ENCODE peak calls at places on chromosomes 1 and 21, in six cellular contexts. C is IMR-90, G is ovary, A is lower lobe of right lung, H is esophagus squamous epithelium, T is cardiac muscle cell. M is an unnamed sample. For H3K4me1, the result is how much of the 10 kb centered on the place peaks cover.

GRCh38 chr1:207831517-207832327 is 79.2 kb downstream of the CD34 start:
- DNase-seq in G (no peak), H (no peak), C (peak), T (no peak), A (no peak), M (no peak)

GRCh38 chr1:110556471-110556807 is 37.5 kb upstream of the KCNA10 start:
- DNase-seq in A (no peak), H (no peak), C (no peak), G (no peak), T (no peak), M (no peak)

GRCh38 chr1:203271018-203271743 is 34.1 kb upstream of the BTG2 start:
- DNase-seq in A (peak), H (no peak), G (peak), T (peak), C (peak), M (peak)

GRCh38 chr1:183653468-183653794 is 315 bp upstream of the APOBEC4 start:
- DNase-seq in T (no peak), A (no peak), H (no peak), C (no peak), G (no peak), M (no peak)

GRCh38 chr1:8880068-8880676 is 1.7 kb upstream of the ENO1 start:
- DNase-seq in G (no peak), T (peak), H (no peak), C (peak), A (no peak), M (peak)

GRCh38 chr21:34333150-34333739 is 30.6 kb upstream of the KCNE2 start:
- DNase-seq in T (no peak), C (peak), H (no peak), G (no peak), A (no peak), M (no peak)

GRCh38 chr1:177310326-177310725 is 139.6 kb downstream of the BRINP2 start:
- DNase-seq in A (no peak), T (no peak), G (no peak), H (no peak), C (no peak), M (no peak)

GRCh38 chr1:7589774-7590425 is 181.2 kb upstream of the VAMP3 start:
- DNase-seq in H (no peak), T (no peak), A (peak), C (peak), G (no peak), M (no peak)

GRCh38 chr1:155255243-155256100 is at the start of gene ENTREP3:
- DNase-seq in C (peak), T (peak), G (peak), A (peak), H (no peak), M (peak)

GRCh38 chr1:198234511-198235251 is 77.9 kb downstream of the NEK7 start:
- DNase-seq in H (no peak), T (peak), A (no peak), G (no peak), C (peak), M (no peak)

GRCh38 chr21:34202553-34203332 is 129.4 kb downstream of the MRPS6 start:
- DNase-seq in C (no peak), G (no peak), H (no peak), A (peak), T (peak), M (peak)

GRCh38 chr1:175713386-175713785 is 30.0 kb downstream of the TNR start:
- DNase-seq in C (no peak), T (no peak), A (no peak), H (no peak), G (no peak), M (no peak)

GRCh38 chr1:181107711-181108110 is 19.2 kb downstream of the IER5 start:
- DNase-seq in C (no peak), A (no peak), H (no peak), G (no peak), T (no peak), M (no peak)

GRCh38 chr1:78840447-78841251 is 165.9 kb downstream of the ADGRL4 start:
- DNase-seq in A (no peak), C (peak), H (no peak), G (no peak), T (peak), M (no peak)

GRCh38 chr21:35987475-35987874 is 72.9 kb downstream of the SETD4 start:
- DNase-seq in C (no peak), T (no peak), G (no peak), A (no peak), H (no peak), M (no peak)

GRCh38 chr1:156887324-156887723 is 6.2 kb upstream of the PEAR1 start:
- DNase-seq in C (no peak), A (no peak), T (no peak), G (no peak), H (no peak), M (no peak)

GRCh38 chr1:212828395-212828794 is 19.1 kb downstream of the SPATA45 start:
- DNase-seq in T (no peak), A (no peak), G (no peak), H (no peak), C (no peak), M (no peak)
- H3K4me3 ChIP-seq in T (no peak), A (no peak), G (no peak), H (no peak), C (no peak), M (no peak)

GRCh38 chr1:209377995-209378394 is 205.5 kb upstream of the CAMK1G start:
- DNase-seq in H (no peak), A (no peak), T (no peak), C (no peak), G (no peak), M (no peak)

GRCh38 chr1:209370616-209371015 is 212.9 kb upstream of the CAMK1G start:
- DNase-seq in A (no peak), C (no peak), T (no peak), G (no peak), H (no peak), M (no peak)

GRCh38 chr1:209376774-209377173 is 206.7 kb upstream of the CAMK1G start:
- DNase-seq in T (no peak), H (no peak), G (no peak), C (no peak), A (no peak), M (no peak)

GRCh38 chr1:209375681-209376360 is 207.7 kb upstream of the CAMK1G start:
- DNase-seq in A (no peak), H (no peak), T (peak), G (no peak), C (peak), M (no peak)

DNA sequence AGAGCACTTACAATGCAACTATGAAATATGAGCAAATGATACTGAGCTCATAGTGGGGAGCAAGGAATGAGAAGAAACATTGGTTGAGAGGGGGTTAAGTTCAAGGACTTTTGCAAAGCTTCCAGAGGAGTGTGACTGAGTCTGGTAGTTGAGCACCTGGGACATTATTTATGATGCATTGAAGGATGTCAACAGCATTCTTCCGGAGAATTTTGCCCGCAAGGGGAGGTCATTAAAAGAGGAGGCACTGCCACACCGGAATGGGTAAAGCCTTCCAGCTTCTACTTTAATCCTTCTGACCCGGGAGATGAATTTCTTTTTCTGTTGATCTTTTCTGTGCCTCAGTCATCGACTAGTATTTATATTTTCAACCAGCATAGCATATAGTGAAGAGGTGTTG is 208.4 kb upstream of the CAMK1G start:
- DNase-seq in C (no peak), T (no peak), H (no peak), A (no peak), G (no peak), M (no peak)
- H3K4me1 ChIP-seq in C (under half), T (under half), H (under half), A (under half), G (under half), M (under half)

GRCh38 chr1:41371630-41372599 is 10.7 kb downstream of the FOXO6 start:
- DNase-seq in G (peak), C (no peak), H (no peak), T (no peak), A (no peak), M (peak)
- H3K4me3 ChIP-seq in G (no peak), C (no peak), H (no peak), T (no peak), A (no peak), M (no peak)

GRCh38 chr1:34865981-34866761 is 6.6 kb upstream of the SMIM12 start:
- DNase-seq in T (peak), A (peak), G (peak), C (peak), H (peak), M (peak)
- H3K4me1 ChIP-seq in T (under half), A (under half), G (under half), C (under half), H (under half), M (under half)

GRCh38 chr1:228399531-228400236 is 7.0 kb downstream of the TRIM11 start:
- DNase-seq in H (no peak), G (no peak), C (no peak), A (no peak), T (no peak), M (peak)

GRCh38 chr1:228400692-228401454 is 5.8 kb downstream of the TRIM11 start:
- DNase-seq in A (no peak), H (no peak), G (no peak), T (no peak), C (no peak), M (peak)

GRCh38 chr1:228398741-228399461 is 7.7 kb downstream of the TRIM11 start:
- DNase-seq in H (no peak), T (no peak), A (no peak), C (no peak), G (no peak), M (peak)

GRCh38 chr1:228401782-228402637 is 4.6 kb downstream of the TRIM11 start:
- DNase-seq in A (no peak), G (no peak), C (no peak), H (no peak), T (no peak), M (peak)

DNA sequence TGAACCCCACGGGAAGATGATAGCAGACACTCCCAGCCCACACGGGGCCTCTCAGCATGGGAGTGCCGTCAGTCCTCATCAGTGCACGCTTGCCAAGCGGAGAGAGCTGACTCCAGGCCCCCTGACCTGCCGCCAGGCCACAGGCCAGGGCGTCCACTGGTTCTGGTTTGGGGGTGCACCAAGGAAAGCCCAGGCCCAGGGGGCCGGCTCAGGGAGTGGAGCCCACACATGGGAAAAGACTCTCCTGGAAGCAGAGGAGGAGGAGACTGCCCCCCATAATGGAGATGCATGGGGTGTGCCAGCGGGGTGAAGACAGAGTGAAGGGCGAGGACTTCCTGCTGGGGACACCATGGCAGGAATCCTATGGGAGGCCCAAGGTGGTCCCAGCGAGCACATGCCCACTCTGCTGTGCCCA is 6.4 kb downstream of the TRIM11 start:
- DNase-seq in T (no peak), A (no peak), C (no peak), G (no peak), H (no peak), M (peak)
- H3K4me3 ChIP-seq in T (no peak), A (no peak), C (no peak), G (no peak), H (no peak), M (no peak)

DNA sequence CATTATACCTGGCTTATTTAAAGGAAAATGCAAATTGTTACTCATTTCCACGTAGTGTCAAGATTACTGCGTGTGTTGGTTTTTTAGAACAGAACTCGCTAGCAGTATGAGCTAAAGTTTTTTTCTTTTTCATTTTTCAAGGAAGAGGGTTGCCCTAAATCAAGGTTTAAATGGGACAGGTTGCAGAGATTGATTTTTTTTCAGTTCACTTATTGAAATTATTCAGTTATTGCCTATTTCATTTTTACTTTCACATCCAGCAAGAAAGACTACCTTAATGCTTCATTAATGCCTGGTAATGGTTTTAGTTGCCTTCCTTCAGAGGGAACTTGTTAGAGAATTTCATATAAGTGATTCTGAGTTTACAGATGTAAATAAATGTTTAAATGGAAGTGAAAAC is 5.6 kb downstream of the FAM20B start:
- DNase-seq in G (no peak), H (no peak), T (no peak), C (no peak), A (no peak), M (no peak)
- H3K4me1 ChIP-seq in G (under half), H (half or more), T (under half), C (under half), A (half or more), M (under half)

GRCh38 chr1:84271452-84272273 is 29.8 kb upstream of the SAMD13 start:
- DNase-seq in H (no peak), T (peak), G (no peak), A (no peak), C (peak), M (no peak)
- H3K4me3 ChIP-seq in H (no peak), T (no peak), G (no peak), A (no peak), C (no peak), M (no peak)

M was measured in upper lobe of right lung.